ENCODE peak calls at places on chromosomes 6 and 20, in ten cellular contexts. U is lung; B is bronchial epithelial cell; D is thoracic aorta; C is A673; G is brain microvascular endothelial cell; I is CD8-positive, alpha-beta memory T cell; O is AG04450; Z is right cardiac atrium; J is esophagus squamous epithelium. N is an unnamed sample. For H3K27me3, the result is how much of the 10 kb centered on the place peaks cover.

GRCh38 chr20:59055302-59055701 is 12.7 kb upstream of the PRELID3B start:
- DNase-seq in U (no peak), B (peak), D (no peak), C (peak), G (no peak), I (peak), O (no peak), Z (no peak), J (no peak), N (no peak)

GRCh38 chr6:98828210-98828798 is 6.1 kb upstream of the POU3F2 start:
- DNase-seq in U (no peak), B (no peak), D (no peak), C (no peak), G (no peak), I (no peak), O (no peak), Z (no peak), J (no peak), N (no peak)

GRCh38 chr6:135922746-135923145 is 71.2 kb downstream of the PDE7B start:
- DNase-seq in U (no peak), B (no peak), D (no peak), C (no peak), G (no peak), I (no peak), O (no peak), Z (peak), J (no peak), N (no peak)

GRCh38 chr6:7939186-7939863 is 28.7 kb upstream of the TXNDC5 start:
- DNase-seq in U (no peak), B (no peak), D (no peak), C (no peak), G (no peak), I (no peak), O (no peak), Z (no peak), J (no peak), N (no peak)

GRCh38 chr20:58233881-58234528 is 5.6 kb upstream of the ANKRD60 start:
- DNase-seq in U (peak), B (no peak), D (no peak), C (peak), G (no peak), I (no peak), O (no peak), Z (no peak), J (no peak), N (no peak)

GRCh38 chr6:34305982-34306702 is 57.3 kb upstream of the SMIM29 start:
- DNase-seq in U (no peak), B (no peak), D (no peak), C (peak), G (no peak), I (no peak), O (no peak), Z (peak), J (no peak), N (no peak)

GRCh38 chr6:85047818-85048217 is 283.4 kb upstream of the TBX18 start:
- DNase-seq in U (no peak), B (peak), D (no peak), C (peak), G (no peak), I (no peak), O (no peak), Z (no peak), J (no peak), N (no peak)

GRCh38 chr6:169863149-169863525 is 111.7 kb downstream of the ERMARD start:
- DNase-seq in U (no peak), B (no peak), D (no peak), C (no peak), G (no peak), I (no peak), O (no peak), Z (no peak), J (no peak), N (no peak)

GRCh38 chr6:15483060-15483459 is 179.8 kb downstream of the DTNBP1 start:
- DNase-seq in U (no peak), B (peak), D (no peak), C (no peak), G (no peak), I (no peak), O (no peak), Z (no peak), J (no peak), N (no peak)

GRCh38 chr6:118660218-118660569 is 8.8 kb upstream of the CEP85L start:
- DNase-seq in U (no peak), B (no peak), D (no peak), C (peak), G (peak), I (peak), O (no peak), Z (no peak), J (no peak), N (no peak)

GRCh38 chr6:169320013-169320412 is 66.4 kb upstream of the THBS2 start:
- DNase-seq in U (no peak), B (no peak), D (no peak), C (no peak), G (no peak), I (no peak), O (no peak), Z (no peak), J (no peak), N (peak)

GRCh38 chr6:110173506-110174132 is 5.9 kb downstream of the WASF1 start:
- DNase-seq in U (no peak), B (no peak), D (no peak), C (no peak), G (no peak), I (no peak), O (no peak), Z (no peak), J (no peak), N (no peak)

GRCh38 chr20:32490942-32491763 is 94.0 kb downstream of the NOL4L start:
- DNase-seq in U (no peak), B (no peak), D (no peak), C (no peak), G (no peak), I (no peak), O (no peak), Z (no peak), J (no peak), N (no peak)

GRCh38 chr6:40879169-40879568 is 159.9 kb downstream of the UNC5CL start:
- DNase-seq in U (no peak), B (no peak), D (no peak), C (no peak), G (no peak), I (no peak), O (no peak), Z (no peak), J (no peak), N (no peak)

GRCh38 chr6:40881501-40881900 is 157.5 kb downstream of the UNC5CL start:
- DNase-seq in U (no peak), B (no peak), D (no peak), C (no peak), G (no peak), I (no peak), O (no peak), Z (no peak), J (no peak), N (no peak)

GRCh38 chr6:40885139-40885774 is 153.8 kb downstream of the UNC5CL start:
- DNase-seq in U (no peak), B (no peak), D (no peak), C (no peak), G (no peak), I (no peak), O (no peak), Z (no peak), J (no peak), N (no peak)

GRCh38 chr6:40887079-40887822 is 151.8 kb downstream of the UNC5CL start:
- DNase-seq in U (no peak), B (no peak), D (no peak), C (no peak), G (no peak), I (no peak), O (no peak), Z (no peak), J (no peak), N (no peak)

DNA sequence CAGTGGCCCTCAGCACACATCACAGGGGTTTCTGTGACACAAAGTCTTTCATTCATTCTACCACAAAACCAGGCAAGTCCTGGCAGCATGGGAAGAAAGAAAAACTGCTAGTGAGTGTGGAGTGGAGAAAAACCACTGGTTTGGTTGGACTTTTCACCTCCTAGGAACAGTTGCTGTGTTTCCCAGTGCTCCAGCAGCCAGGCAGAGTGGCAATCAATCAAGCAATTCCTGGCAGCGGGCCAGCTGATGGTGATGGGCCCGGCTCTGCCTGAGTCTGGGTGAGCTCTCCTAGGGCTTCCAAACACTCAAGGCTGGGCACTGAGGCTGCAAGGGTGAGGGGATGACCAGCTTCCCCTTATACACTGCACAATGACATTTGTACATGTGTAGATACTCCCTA is 156.7 kb downstream of the UNC5CL start:
- DNase-seq in U (no peak), B (no peak), D (no peak), C (no peak), G (no peak), I (no peak), O (no peak), Z (no peak), J (no peak), N (no peak)
- H3K27me3 ChIP-seq in U (under half), B (under half), D (under half), C (under half), G (under half), I (under half), O (under half), Z (under half), J (under half), N (under half)

DNA sequence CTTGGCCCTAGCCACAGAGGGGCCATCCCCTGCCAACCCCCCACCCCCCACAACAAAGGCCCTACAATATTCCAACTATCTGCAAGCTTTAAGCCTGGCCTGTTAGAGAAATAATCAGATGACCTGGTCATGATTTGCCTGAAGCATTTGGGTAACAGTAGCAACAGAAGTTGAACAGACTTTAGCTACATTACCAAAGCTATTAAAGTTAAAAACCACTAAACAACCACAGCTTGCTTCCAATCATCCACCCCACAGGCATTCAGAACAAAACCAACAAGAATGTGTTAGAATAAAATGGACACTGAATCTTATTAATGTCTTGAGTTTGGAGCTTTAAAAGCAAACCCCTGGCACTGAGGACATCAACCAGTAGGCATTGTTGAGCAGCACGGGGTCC is 250.9 kb downstream of the LRFN2 start:
- DNase-seq in U (no peak), B (no peak), D (no peak), C (no peak), G (no peak), I (no peak), O (no peak), Z (no peak), J (no peak), N (no peak)
- H3K27me3 ChIP-seq in U (under half), B (under half), D (under half), C (under half), G (under half), I (under half), O (under half), Z (under half), J (under half), N (under half)

GRCh38 chr20:43744121-43744520 is 17.3 kb upstream of the GTSF1L start:
- DNase-seq in U (no peak), B (no peak), D (no peak), C (no peak), G (no peak), I (no peak), O (no peak), Z (no peak), J (no peak), N (no peak)
- H3K27me3 ChIP-seq in U (under half), B (under half), D (under half), C (under half), G (under half), I (under half), O (under half), Z (under half), J (under half), N (under half)

DNA sequence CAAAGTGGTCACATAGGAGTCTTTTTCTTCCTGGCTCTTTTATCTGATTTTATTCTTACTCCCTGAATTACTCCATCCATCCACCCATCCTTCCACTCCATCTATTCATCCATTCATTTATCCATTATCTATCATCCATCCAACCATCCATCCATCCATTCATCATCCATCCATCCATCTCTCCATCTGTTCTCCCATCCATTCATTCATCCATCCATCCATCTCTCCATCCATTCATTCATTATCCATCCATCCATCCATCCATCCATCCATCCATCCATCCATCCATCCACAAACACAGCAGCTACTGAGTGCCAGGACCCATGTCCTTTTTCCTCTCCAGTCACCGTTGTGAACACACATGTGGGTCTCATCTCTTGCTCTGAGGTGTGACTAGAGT is 78.5 kb upstream of the NNAT start:
- DNase-seq in U (no peak), B (no peak), D (no peak), C (no peak), G (no peak), I (no peak), O (no peak), Z (no peak), J (no peak), N (no peak)
- H3K27me3 ChIP-seq in U (under half), B (under half), D (under half), C (under half), G (under half), I (under half), O (half or more), Z (under half), J (under half), N (under half)

GRCh38 chr20:21390768-21391167 is 6.6 kb downstream of the NKX2-4 start:
- DNase-seq in U (no peak), B (no peak), D (no peak), C (no peak), G (no peak), I (no peak), O (no peak), Z (no peak), J (no peak), N (no peak)

GRCh38 chr20:21391495-21392298 is 5.6 kb downstream of the NKX2-4 start:
- DNase-seq in U (no peak), B (no peak), D (no peak), C (no peak), G (no peak), I (no peak), O (no peak), Z (no peak), J (no peak), N (no peak)

GRCh38 chr20:21395039-21395665 is 2.2 kb downstream of the NKX2-4 start:
- DNase-seq in U (no peak), B (no peak), D (no peak), C (no peak), G (no peak), I (no peak), O (no peak), Z (no peak), J (no peak), N (no peak)

GRCh38 chr20:21394120-21394519 is 3.2 kb downstream of the NKX2-4 start:
- DNase-seq in U (no peak), B (no peak), D (no peak), C (no peak), G (no peak), I (no peak), O (no peak), Z (no peak), J (no peak), N (no peak)

GRCh38 chr20:21393142-21393541 is 4.2 kb downstream of the NKX2-4 start:
- DNase-seq in U (no peak), B (no peak), D (no peak), C (no peak), G (no peak), I (no peak), O (no peak), Z (no peak), J (no peak), N (no peak)
- H3K27me3 ChIP-seq in U (under half), B (under half), D (under half), C (under half), G (half or more), I (under half), O (half or more), Z (under half), J (under half), N (under half)

DNA sequence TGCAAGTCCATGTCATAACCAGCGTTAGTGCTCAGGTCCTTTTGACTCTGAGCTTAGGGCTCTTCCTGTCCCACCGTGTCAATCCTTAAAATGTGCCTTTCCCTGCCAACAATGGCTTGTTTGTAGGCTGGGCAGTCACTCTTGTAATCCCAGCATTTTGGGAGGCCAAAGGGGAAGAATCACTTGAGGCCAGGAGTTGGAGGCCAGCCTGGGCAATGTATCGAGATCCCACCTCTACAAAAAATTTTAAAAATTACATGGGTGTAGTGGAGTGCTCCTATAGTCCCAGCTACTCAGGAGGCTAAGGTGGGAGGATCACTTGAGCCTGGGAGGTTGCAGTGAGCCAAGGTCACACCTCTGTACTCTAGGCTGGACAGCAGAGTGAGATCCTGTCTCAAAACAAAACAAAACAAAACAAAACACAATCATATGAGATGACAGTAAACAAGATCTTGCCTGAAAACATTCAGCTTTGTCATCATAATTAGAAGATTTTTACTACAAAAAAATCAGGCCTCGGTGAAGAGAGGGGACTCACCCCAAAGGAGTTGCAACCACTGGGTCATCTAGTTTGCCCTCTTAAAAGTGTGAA is 52.5 kb upstream of the SLC32A1 start:
- DNase-seq in U (no peak), B (no peak), D (no peak), C (no peak), G (no peak), I (no peak), O (no peak), Z (no peak), J (no peak), N (no peak)
- H3K27me3 ChIP-seq in U (under half), B (under half), D (under half), C (under half), G (under half), I (under half), O (under half), Z (under half), J (under half), N (under half)

DNA sequence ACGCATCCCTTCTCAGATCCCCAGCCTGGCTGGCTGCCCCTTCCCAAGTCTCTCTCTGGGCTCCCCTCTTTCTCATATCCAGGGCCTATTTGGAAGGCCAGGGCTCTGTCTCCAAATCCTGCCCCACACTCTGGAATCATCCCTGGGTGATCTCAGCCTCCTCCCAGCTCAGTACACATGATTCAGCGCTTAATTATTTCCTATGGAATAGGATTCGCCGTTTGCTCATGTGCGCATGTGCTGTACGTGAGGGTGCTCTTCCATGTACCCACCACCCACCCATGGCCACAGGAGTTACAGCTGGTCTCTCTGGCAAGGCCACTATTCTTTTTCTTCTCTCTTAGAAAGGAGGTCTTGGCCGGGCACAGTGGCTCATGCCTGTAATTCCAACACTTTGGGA is 81.7 kb upstream of the FOXP4 start:
- DNase-seq in U (no peak), B (peak), D (no peak), C (no peak), G (no peak), I (no peak), O (no peak), Z (no peak), J (no peak), N (no peak)
- H3K27me3 ChIP-seq in U (under half), B (under half), D (under half), C (under half), G (under half), I (under half), O (under half), Z (under half), J (under half), N (under half)

DNA sequence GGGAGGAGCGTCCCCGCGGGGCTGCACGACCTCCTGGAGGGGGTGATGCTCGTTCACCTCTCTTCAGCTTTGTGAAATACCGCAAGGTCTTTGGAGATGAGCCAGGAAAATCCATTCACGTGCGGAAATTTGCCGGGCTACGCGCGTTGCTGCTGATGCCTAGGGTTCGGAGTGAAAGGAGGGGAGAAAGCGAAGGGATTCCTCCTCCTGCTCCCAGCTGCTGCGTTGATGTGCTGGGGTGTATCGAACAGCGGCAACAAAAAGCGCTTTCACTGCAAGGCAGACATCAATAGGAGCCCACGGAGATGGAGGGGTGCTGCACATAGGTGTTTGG is 391 bp upstream of the B3GAT2 start:
- DNase-seq in U (no peak), B (no peak), D (no peak), C (no peak), G (no peak), I (no peak), O (no peak), Z (no peak), J (no peak), N (no peak)
- H3K27me3 ChIP-seq in U (under half), B (under half), D (under half), C (half or more), G (half or more), I (under half), O (under half), Z (under half), J (under half), N (under half)